ENCODE peak calls at places on chromosomes 12 and 14, in nine cellular contexts. K is T-helper 1 cell; P is endothelial cell; W is tibial nerve; H is activated CD4-positive, alpha-beta T cell treated with anti-CD3 and anti-CD28 coated beads for 24 hours; L is COLO829; Q is NCI-H69; V is HT1080; G is tibial artery. A is an unnamed sample.

GRCh38 chr12:13182881-13183280 is 13.6 kb upstream of the EMP1 start:
- DNase-seq in G (no peak), P (no peak), K (no peak), W (no peak), L (no peak), V (no peak), H (no peak), Q (no peak), A (no peak)

GRCh38 chr14:35849122-35849521 is 23.0 kb downstream of the BRMS1L start:
- DNase-seq in L (no peak), V (no peak), H (no peak), Q (no peak), W (no peak), G (no peak), K (no peak), P (no peak), A (no peak)

GRCh38 chr12:84763112-84763511 is 149.5 kb downstream of the SLC6A15 start:
- DNase-seq in H (no peak), W (no peak), V (peak; percentile 15), G (no peak), L (no peak), Q (peak; percentile 36), K (no peak), P (no peak), A (no peak)

GRCh38 chr12:85856966-85857365 is 17.1 kb upstream of the NTS start:
- DNase-seq in P (no peak), W (no peak), K (no peak), Q (no peak), H (no peak), L (no peak), V (no peak), G (no peak), A (no peak)

GRCh38 chr14:36508418-36509051 is 11.5 kb downstream of the NKX2-1 start:
- DNase-seq in K (no peak), V (no peak), Q (peak; percentile 55), H (no peak), W (no peak), G (no peak), P (no peak), L (no peak), A (no peak)

GRCh38 chr12:69476276-69477017 is 6.3 kb downstream of the FRS2 start:
- DNase-seq in V (no peak), G (no peak), H (no peak), K (no peak), P (no peak), Q (peak; percentile 11), W (no peak), L (no peak), A (no peak)

GRCh38 chr14:44657688-44658388 is 150.8 kb upstream of the FSCB start:
- DNase-seq in Q (peak; percentile 85), K (no peak), G (no peak), L (peak; percentile 20), P (peak; percentile 12), H (no peak), W (no peak), V (peak; percentile 17), A (no peak)

GRCh38 chr12:132319991-132320570 is 9.3 kb downstream of the GALNT9 start:
- DNase-seq in V (no peak), G (no peak), L (no peak), W (no peak), K (no peak), P (no peak), H (no peak), Q (no peak), A (no peak)

GRCh38 chr12:98519257-98519907 is 4.0 kb downstream of the TMPO start:
- DNase-seq in P (no peak), G (no peak), V (no peak), W (no peak), H (no peak), Q (peak; percentile 49), K (no peak), L (no peak), A (no peak)

GRCh38 chr14:74203546-74203945 is 35.7 kb upstream of the VSX2 start:
- DNase-seq in L (no peak), K (no peak), H (no peak), V (no peak), P (no peak), W (no peak), G (no peak), Q (no peak), A (no peak)

GRCh38 chr14:101055106-101055662 is 151.7 kb upstream of the RTL1 start:
- DNase-seq in W (no peak), G (no peak), L (no peak), V (no peak), Q (no peak), H (no peak), K (no peak), P (no peak), A (no peak)

GRCh38 chr12:123571343-123571813 is 13.0 kb upstream of the TMED2 start:
- DNase-seq in P (no peak), H (no peak), L (no peak), W (peak; percentile 18), K (no peak), G (peak; percentile 75), V (peak; percentile 71), Q (peak; percentile 48), A (no peak)

GRCh38 chr14:73325630-73326299 is 88.5 kb downstream of the PAPLN start:
- DNase-seq in W (no peak), G (no peak), V (no peak), K (peak; percentile 2), H (no peak), Q (no peak), L (no peak), P (no peak), A (no peak)

GRCh38 chr12:120472521-120472920 is 3.0 kb upstream of the SRSF9 start:
- DNase-seq in G (no peak), V (no peak), Q (no peak), P (no peak), K (no peak), L (no peak), W (no peak), H (no peak), A (no peak)

GRCh38 chr14:74826574-74826973 is 49.4 kb downstream of the PROX2 start:
- DNase-seq in P (no peak), G (no peak), H (no peak), K (no peak), L (no peak), W (no peak), V (no peak), Q (no peak), A (no peak)

GRCh38 chr14:20662968-20663731 is 21.2 kb upstream of the RNASE4 start:
- DNase-seq in L (peak; percentile 68), P (peak; percentile 68), V (peak; percentile 94), Q (peak; percentile 87), G (peak; percentile 75), H (peak; percentile 81), K (peak; percentile 88), W (peak; percentile 13), A (peak; percentile 55)

GRCh38 chr12:113228394-113229028 is 7.2 kb downstream of the TPCN1 start:
- DNase-seq in Q (no peak), L (no peak), G (no peak), W (no peak), V (no peak), H (no peak), P (no peak), K (no peak), A (no peak)

GRCh38 chr12:110743571-110744093 is 941 bp upstream of the PPP1CC start:
- DNase-seq in K (no peak), G (peak; percentile 71), V (no peak), L (no peak), W (peak; percentile 38), Q (peak; percentile 37), P (no peak), H (no peak), A (no peak)

GRCh38 chr14:54253195-54253947 is 143.4 kb upstream of the CDKN3 start:
- DNase-seq in L (peak; percentile 5), K (peak; percentile 19), Q (no peak), H (no peak), V (peak; percentile 95), W (no peak), G (no peak), P (no peak), A (no peak)

GRCh38 chr14:76762617-76763361 is 1.5 kb downstream of the VASH1 start:
- DNase-seq in Q (peak; percentile 60), W (no peak), K (no peak), G (peak; percentile 65), L (peak; percentile 33), P (no peak), H (no peak), V (no peak), A (peak; percentile 47)

GRCh38 chr12:48356041-48356768 is 5.5 kb upstream of the ZNF641 start:
- DNase-seq in H (no peak), Q (no peak), K (no peak), P (no peak), V (peak; percentile 42), L (no peak), G (no peak), W (no peak), A (peak; percentile 42)

GRCh38 chr14:23385840-23386657 is 9.2 kb downstream of the CMTM5 start:
- DNase-seq in W (no peak), P (no peak), V (no peak), G (no peak), L (no peak), H (no peak), K (no peak), Q (no peak), A (no peak)

GRCh38 chr14:93958567-93959238 is 17.7 kb downstream of the ASB2 start:
- DNase-seq in K (no peak), W (no peak), V (no peak), Q (no peak), P (no peak), H (no peak), L (no peak), G (no peak), A (no peak)

GRCh38 chr14:97120204-97121120 is 323.3 kb downstream of the VRK1 start:
- DNase-seq in G (no peak), P (no peak), W (no peak), H (peak; percentile 30), V (peak; percentile 65), K (peak; percentile 56), L (no peak), Q (no peak), A (peak; percentile 11)

GRCh38 chr12:68279227-68280054 is 26.0 kb upstream of the IL22 start:
- DNase-seq in G (no peak), H (no peak), P (no peak), W (no peak), Q (no peak), K (no peak), L (no peak), V (no peak), A (no peak)

GRCh38 chr12:9673404-9674225 is 4.1 kb downstream of the CLEC2D start:
- DNase-seq in P (no peak), Q (peak; percentile 17), W (no peak), L (peak; percentile 57), G (peak; percentile 74), H (peak; percentile 60), V (peak; percentile 98), K (peak; percentile 78), A (peak; percentile 46)

GRCh38 chr12:131041216-131041967 is 87.7 kb downstream of the ADGRD1 start:
- DNase-seq in W (no peak), L (no peak), V (no peak), Q (no peak), P (no peak), K (no peak), H (no peak), G (no peak), A (no peak)

GRCh38 chr14:89588016-89588415 is 171.0 kb upstream of the FOXN3 start:
- DNase-seq in Q (no peak), V (no peak), W (no peak), L (no peak), G (no peak), K (no peak), P (no peak), H (no peak), A (no peak)

GRCh38 chr12:67695974-67696373 is 47.4 kb downstream of the DYRK2 start:
- DNase-seq in Q (no peak), W (no peak), P (no peak), V (no peak), G (no peak), H (no peak), L (no peak), K (no peak), A (no peak)

A was measured in stimulated activated effector memory CD8-positive, alpha-beta T cell treated with anti-CD3 and anti-CD28 coated beads, Interleukin-12 subunit alpha, Interleukin-12 subunit beta, amount 100 ng/mL, for 72 hours.